ENCODE peak calls at places on chromosome 18, in nine cellular contexts. Z is SW 1271; G is activated CD8-positive, alpha-beta memory T cell treated with anti-CD3 and anti-CD28 coated beads for 1 hour; R is NCI-H2081; F is RWPE1; H is RCC 7860; W is NCI-H774; N is GM23248; Y is naive thymus-derived CD4-positive, alpha-beta T cell. M is an unnamed sample.

GRCh38 chr18:42229211-42230210 is 274.5 kb downstream of the PIK3C3 start:
- DNase-seq in Y (no peak), F (no peak), W (no peak), N (no peak), G (no peak), R (no peak), H (no peak), Z (no peak), M (no peak)

GRCh38 chr18:78565240-78565639 is 414.4 kb upstream of the SALL3 start:
- DNase-seq in Z (no peak), F (no peak), R (no peak), W (no peak), H (no peak), N (no peak), G (no peak), Y (no peak), M (no peak)

GRCh38 chr18:59488899-59489298 is 129.8 kb upstream of the LMAN1 start:
- DNase-seq in G (no peak), Y (no peak), R (no peak), N (no peak), F (no peak), H (no peak), Z (no peak), W (no peak), M (no peak)

GRCh38 chr18:41955688-41956087 is 654 bp downstream of the PIK3C3 start:
- DNase-seq in W (no peak), F (no peak), H (no peak), N (peak), R (peak), G (no peak), Y (no peak), Z (no peak), M (no peak)

GRCh38 chr18:21194871-21195771 is 46.9 kb upstream of the GREB1L start:
- DNase-seq in Y (no peak), N (peak), R (peak), W (peak), Z (no peak), H (peak), G (no peak), F (peak), M (no peak)

GRCh38 chr18:56632070-56633022 is 6.0 kb downstream of the TXNL1 start:
- DNase-seq in W (no peak), G (no peak), Y (no peak), Z (no peak), F (no peak), N (no peak), R (no peak), H (no peak), M (no peak)

GRCh38 chr18:36693931-36694661 is 134.7 kb downstream of the TPGS2 start:
- DNase-seq in W (peak), Z (no peak), G (no peak), R (peak), H (no peak), N (peak), Y (no peak), F (no peak), M (no peak)

GRCh38 chr18:28767781-28768211 is 590.9 kb upstream of the CDH2 start:
- DNase-seq in G (no peak), F (peak), W (no peak), Z (no peak), N (peak), Y (no peak), H (peak), R (no peak), M (no peak)

GRCh38 chr18:51278045-51278649 is 80.7 kb upstream of the MEX3C start:
- DNase-seq in N (peak), Y (no peak), W (peak), Z (no peak), F (peak), G (no peak), R (peak), H (no peak), M (no peak)

GRCh38 chr18:47249602-47250001 is 1.9 kb downstream of the SKOR2 start:
- DNase-seq in G (no peak), Z (no peak), R (no peak), H (no peak), Y (no peak), F (no peak), W (no peak), N (no peak), M (no peak)

GRCh38 chr18:67151366-67151765 is 365.2 kb downstream of the DSEL start:
- DNase-seq in H (no peak), R (no peak), Z (no peak), F (no peak), Y (no peak), G (no peak), W (no peak), N (no peak), M (no peak)

GRCh38 chr18:37778417-37779165 is 213.0 kb upstream of the CELF4 start:
- DNase-seq in H (peak), R (peak), G (no peak), Y (no peak), N (peak), W (peak), F (peak), Z (no peak), M (no peak)

GRCh38 chr18:3207565-3207964 is 12.2 kb downstream of the MYOM1 start:
- DNase-seq in H (peak), R (no peak), Z (no peak), Y (no peak), N (peak), F (peak), W (no peak), G (no peak), M (no peak)

GRCh38 chr18:58539659-58540380 is 89.1 kb downstream of the ALPK2 start:
- DNase-seq in Y (no peak), R (no peak), Z (no peak), G (no peak), H (no peak), F (no peak), W (no peak), N (no peak), M (no peak)

GRCh38 chr18:8253943-8254342 is 355.3 kb upstream of the RAB12 start:
- DNase-seq in Y (no peak), W (no peak), H (no peak), G (no peak), R (no peak), F (no peak), Z (no peak), N (no peak), M (no peak)

GRCh38 chr18:76275913-76276312 is 219.1 kb downstream of the ZNF516 start:
- DNase-seq in W (no peak), H (no peak), G (no peak), N (no peak), Z (no peak), R (peak), F (no peak), Y (no peak), M (no peak)

GRCh38 chr18:2979027-2979570 is 33.8 kb downstream of the LPIN2 start:
- DNase-seq in Z (no peak), R (no peak), W (no peak), G (no peak), F (no peak), Y (no peak), N (peak), H (peak), M (no peak)

GRCh38 chr18:21230436-21230835 is 11.6 kb upstream of the GREB1L start:
- DNase-seq in W (no peak), F (peak), G (no peak), N (no peak), Z (no peak), H (no peak), Y (no peak), R (no peak), M (no peak)

GRCh38 chr18:45066868-45067267 is 386.2 kb downstream of the SETBP1 start:
- DNase-seq in F (no peak), Z (no peak), R (no peak), N (peak), W (no peak), Y (no peak), G (no peak), H (no peak), M (no peak)

GRCh38 chr18:50644807-50645206 is 84.9 kb downstream of the MAPK4 start:
- DNase-seq in R (no peak), N (peak), Z (no peak), G (no peak), W (no peak), F (peak), H (no peak), Y (no peak), M (no peak)

GRCh38 chr18:24704921-24705620 is 244.6 kb downstream of the HRH4 start:
- DNase-seq in G (no peak), Y (no peak), H (no peak), W (no peak), Z (no peak), R (peak), N (peak), F (no peak), M (no peak)

GRCh38 chr18:73636355-73636754 is 511.3 kb downstream of the FBXO15 start:
- DNase-seq in Z (no peak), G (no peak), H (no peak), W (no peak), N (peak), Y (no peak), F (no peak), R (no peak), M (no peak)

GRCh38 chr18:13611616-13612110 is 114.7 kb downstream of the FAM210A start:
- DNase-seq in N (peak), Z (no peak), G (no peak), Y (no peak), F (no peak), W (no peak), R (no peak), H (no peak), M (no peak)

GRCh38 chr18:50871846-50872245 is 7.1 kb upstream of the ME2 start:
- DNase-seq in H (no peak), R (no peak), Z (no peak), G (no peak), W (no peak), N (no peak), F (no peak), Y (no peak), M (no peak)

GRCh38 chr18:59733411-59733810 is 36.2 kb upstream of the CCBE1 start:
- DNase-seq in N (peak), R (no peak), F (no peak), G (no peak), H (peak), W (no peak), Z (no peak), Y (no peak), M (no peak)

GRCh38 chr18:23824704-23825103 is 135.5 kb downstream of the LAMA3 start:
- DNase-seq in Y (no peak), G (no peak), N (peak), R (no peak), F (no peak), Z (no peak), H (peak), W (no peak), M (no peak)

GRCh38 chr18:11021477-11021876 is 127.9 kb downstream of the PIEZO2 start:
- DNase-seq in F (no peak), N (no peak), Z (no peak), Y (no peak), R (no peak), W (no peak), H (no peak), G (no peak), M (no peak)

GRCh38 chr18:48627216-48627615 is 88.4 kb downstream of the CTIF start:
- DNase-seq in N (peak), W (no peak), R (no peak), G (no peak), Z (no peak), F (no peak), Y (no peak), H (no peak), M (no peak)

GRCh38 chr18:413263-413662 is 87.2 kb downstream of the COLEC12 start:
- DNase-seq in Y (no peak), H (peak), W (no peak), F (no peak), Z (no peak), G (no peak), R (no peak), N (peak), M (no peak)

GRCh38 chr18:28248653-28249052 is 71.7 kb upstream of the CDH2 start:
- DNase-seq in F (no peak), H (no peak), G (no peak), W (no peak), R (no peak), N (no peak), Z (no peak), Y (no peak), M (no peak)

M was measured in CD4-positive, alpha-beta memory T cell.